ENCODE peak calls at places on chromosome 1, in four cellular contexts. U is esophagus muscularis mucosa, E is K562, L is stomach. N is an unnamed sample.
A peak's percentile ranks its signal among the peaks of the same experiment; 100 is the strongest.

GRCh38 chr1:207346562-207346912 is 25.1 kb downstream of the CD55 start:
- DNase-seq in U (no peak), E (no peak), L (no peak), N (no peak)

GRCh38 chr1:88701275-88701674 is 17.2 kb downstream of the PKN2 start:
- DNase-seq in U (no peak), E (no peak), L (no peak), N (no peak)

GRCh38 chr1:207959141-207959825 is 48.4 kb upstream of the CD34 start:
- DNase-seq in U (no peak), E (no peak), L (peak; percentile 68), N (peak; percentile 60)

GRCh38 chr1:161033751-161034150 is 5.0 kb downstream of the TSTD1 start:
- DNase-seq in U (no peak), E (no peak), L (no peak), N (no peak)

GRCh38 chr1:7299329-7299799 is 471.7 kb upstream of the VAMP3 start:
- DNase-seq in U (peak; percentile 91), E (no peak), L (peak; percentile 68), N (peak; percentile 54)

GRCh38 chr1:119549719-119550141 is 42.7 kb downstream of the HSD3B1 start:
- DNase-seq in U (no peak), E (peak; percentile 36), L (peak; percentile 39), N (peak; percentile 32)

GRCh38 chr1:2796890-2797740 is 4.4 kb downstream of the TTC34 start:
- DNase-seq in U (no peak), E (no peak), L (no peak), N (no peak)

GRCh38 chr1:78836736-78837135 is 169.8 kb downstream of the ADGRL4 start:
- DNase-seq in U (no peak), E (no peak), L (no peak), N (no peak)

GRCh38 chr1:189929501-189930099 is 548.1 kb downstream of the BRINP3 start:
- DNase-seq in U (no peak), E (no peak), L (no peak), N (no peak)

GRCh38 chr1:244945109-244945671 is 80.8 kb upstream of the HNRNPU start:
- DNase-seq in U (no peak), E (no peak), L (no peak), N (no peak)

DNA sequence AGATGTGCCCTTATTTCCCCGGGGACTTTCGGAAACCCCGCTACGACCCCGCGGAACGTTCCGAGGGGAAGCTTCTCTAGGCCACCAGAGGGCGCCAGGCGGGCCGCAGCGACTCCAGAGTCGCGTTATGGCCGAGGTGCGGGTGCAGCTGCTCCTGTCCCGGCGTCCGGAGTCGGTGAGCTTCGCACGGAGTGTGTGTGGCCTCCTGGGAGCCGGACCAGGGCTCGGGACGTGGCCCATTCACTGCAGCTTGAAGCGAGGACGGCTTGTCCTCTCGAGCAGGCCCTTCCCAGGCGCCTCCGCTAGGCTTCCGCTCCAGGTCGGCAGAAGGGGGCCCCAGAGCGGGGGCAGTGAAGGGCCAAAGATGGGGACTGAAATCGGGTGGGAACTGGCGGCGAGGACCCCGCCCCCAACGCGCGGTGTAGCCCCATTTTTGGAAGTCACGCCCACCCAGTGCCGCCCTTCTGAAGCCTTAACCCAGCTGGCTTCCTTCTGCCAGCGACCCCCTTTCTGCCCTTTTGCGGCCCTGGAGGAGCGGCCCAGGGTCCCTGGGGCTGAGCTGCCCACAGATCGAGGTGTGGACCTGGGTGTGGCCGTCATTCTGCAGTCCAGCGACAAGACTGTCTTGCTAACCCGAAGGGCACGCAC is at the start of gene NUDT17:
- DNase-seq in U (no peak), E (peak; percentile 82), L (peak; percentile 84), N (peak; percentile 80)
- TF ChIP-seq POLR2AphosphoS5 in U (peak; percentile 63), E (peak; percentile 38), L (no peak), N (no peak)

GRCh38 chr1:228513244-228513900 is 26.2 kb downstream of the RNF187 start:
- DNase-seq in U (no peak), E (peak; percentile 88), L (no peak), N (no peak)
- TF ChIP-seq EP300 in U (no peak), E (peak; percentile 99), L (no peak), N (no peak)

GRCh38 chr1:236016083-236016482 is 48.8 kb downstream of the NID1 start:
- DNase-seq in U (no peak), E (no peak), L (no peak), N (peak; percentile 53)
- TF ChIP-seq POLR2AphosphoS5 in U (peak; percentile 80), E (no peak), L (peak; percentile 38), N (peak; percentile 64)

DNA sequence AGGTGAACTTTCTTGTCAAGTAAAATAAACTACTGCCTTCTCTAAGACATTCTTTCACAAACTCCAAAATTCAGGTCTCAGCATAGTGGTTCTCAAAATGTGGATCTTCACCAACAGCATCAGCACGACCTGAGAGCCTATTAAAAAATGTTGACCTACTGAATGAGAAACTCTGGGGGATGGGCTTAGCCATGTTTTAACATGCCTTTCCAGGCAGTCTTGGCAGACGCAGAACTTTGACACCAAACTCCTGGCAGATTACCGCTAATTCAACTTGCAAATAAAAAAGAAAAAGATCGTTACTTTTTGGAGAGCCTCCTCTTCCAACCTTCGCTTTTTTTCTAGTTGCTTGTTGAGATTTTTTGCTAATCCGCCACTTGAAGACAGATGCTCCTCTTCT is 35.1 kb downstream of the ARHGAP29 start:
- DNase-seq in U (no peak), E (no peak), L (no peak), N (no peak)
- TF ChIP-seq EP300 in U (no peak), E (no peak), L (no peak), N (no peak)

GRCh38 chr1:203495845-203496244 is 1.9 kb downstream of the OPTC start:
- DNase-seq in U (no peak), E (no peak), L (no peak), N (no peak)

GRCh38 chr1:203503851-203504250 is 9.9 kb downstream of the OPTC start:
- DNase-seq in U (no peak), E (no peak), L (no peak), N (no peak)

GRCh38 chr1:203497378-203497777 is 3.4 kb downstream of the OPTC start:
- DNase-seq in U (no peak), E (no peak), L (no peak), N (no peak)

GRCh38 chr1:203500279-203500678 is 6.3 kb downstream of the OPTC start:
- DNase-seq in U (no peak), E (no peak), L (no peak), N (no peak)

DNA sequence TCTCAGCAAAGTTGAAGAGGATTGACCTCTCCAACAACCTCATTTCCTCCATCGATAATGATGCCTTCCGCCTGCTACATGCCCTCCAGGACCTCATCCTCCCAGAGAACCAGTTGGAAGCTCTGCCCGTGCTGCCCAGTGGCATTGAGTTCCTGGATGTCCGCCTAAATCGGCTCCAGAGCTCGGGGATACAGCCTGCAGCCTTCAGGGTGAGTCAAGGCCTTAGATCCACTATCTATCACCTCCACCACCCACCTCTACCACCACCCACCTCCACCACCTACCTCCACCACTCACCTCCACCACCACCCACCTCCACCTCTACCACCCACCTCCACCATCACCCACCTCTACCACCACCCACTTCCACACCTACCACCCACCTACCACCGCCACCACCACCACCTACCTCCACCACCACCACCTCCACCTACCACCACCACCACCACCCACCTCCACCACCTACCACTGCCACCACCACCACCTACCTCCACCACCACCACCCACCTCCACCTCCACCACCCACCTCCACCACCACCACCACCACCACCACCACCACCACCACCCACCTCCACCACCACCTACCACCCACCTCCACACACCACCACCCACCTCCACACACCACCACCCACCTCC is 5.8 kb downstream of the OPTC start:
- DNase-seq in U (no peak), E (no peak), L (no peak), N (no peak)
- TF ChIP-seq POLR2AphosphoS5 in U (no peak), E (no peak), L (no peak), N (no peak)